ENCODE peak calls at places on chromosomes 1 and 21, in five cellular contexts. C is AG09319, R is dorsolateral prefrontal cortex, S is Calu3, I is AG10803. N is an unnamed sample.
A peak's percentile ranks its signal among the peaks of the same experiment; 100 is the strongest.

GRCh38 chr1:78465143-78465542 is 25.6 kb upstream of the PTGFR start:
- DNase-seq in C (no peak), R (no peak), S (no peak), I (no peak), N (no peak)

GRCh38 chr1:108880850-108881249 is 4.1 kb downstream of the GPSM2 start:
- DNase-seq in C (no peak), R (no peak), S (no peak), I (peak; percentile 4), N (no peak)

GRCh38 chr1:56301791-56302190 is 277.6 kb downstream of the PLPP3 start:
- DNase-seq in C (peak; percentile 23), R (no peak), S (no peak), I (peak; percentile 58), N (peak; percentile 95)

GRCh38 chr1:20465187-20465586 is 20.8 kb downstream of the CAMK2N1 start:
- DNase-seq in C (no peak), R (no peak), S (no peak), I (no peak), N (no peak)

GRCh38 chr1:246413430-246413829 is 93.6 kb downstream of the SMYD3 start:
- DNase-seq in C (no peak), R (no peak), S (no peak), I (no peak), N (no peak)

GRCh38 chr1:234833118-234833517 is 223.1 kb upstream of the IRF2BP2 start:
- DNase-seq in C (no peak), R (no peak), S (no peak), I (no peak), N (no peak)

GRCh38 chr1:144101397-144102050 is 129.7 kb upstream of the FAM72C start:
- DNase-seq in C (no peak), R (peak; percentile 3), S (no peak), I (peak; percentile 5), N (no peak)

GRCh38 chr1:121522061-121522759 is 337.4 kb downstream of the SRGAP2C start:
- DNase-seq in C (no peak), R (no peak), S (peak; percentile 57), I (no peak), N (no peak)

GRCh38 chr1:5996641-5997270 is 4.5 kb upstream of the NPHP4 start:
- DNase-seq in C (no peak), R (no peak), S (no peak), I (no peak), N (no peak)

GRCh38 chr1:99613716-99614115 is 32.2 kb upstream of the PALMD start:
- DNase-seq in C (no peak), R (no peak), S (no peak), I (no peak), N (peak; percentile 6)

GRCh38 chr1:8858888-8859706 is 19.4 kb downstream of the ENO1 start:
- DNase-seq in C (no peak), R (no peak), S (peak; percentile 44), I (peak; percentile 57), N (peak; percentile 78)

GRCh38 chr1:160024195-160024905 is 7.4 kb downstream of the PIGM start:
- DNase-seq in C (no peak), R (no peak), S (no peak), I (no peak), N (no peak)

GRCh38 chr1:22236151-22236550 is 93.3 kb upstream of the WNT4 start:
- DNase-seq in C (no peak), R (no peak), S (no peak), I (no peak), N (peak; percentile 3)

GRCh38 chr1:21362096-21362495 is 71.8 kb upstream of the ECE1 start:
- DNase-seq in C (no peak), R (peak; percentile 51), S (no peak), I (no peak), N (peak; percentile 13)

GRCh38 chr21:19900149-19900548 is 1098.1 kb upstream of the NCAM2 start:
- DNase-seq in C (no peak), R (no peak), S (no peak), I (no peak), N (no peak)

GRCh38 chr1:98251497-98251896 is 330.7 kb upstream of the DPYD start:
- DNase-seq in C (no peak), R (no peak), S (no peak), I (no peak), N (no peak)

GRCh38 chr21:35611752-35612151 is 448.6 kb downstream of the SETD4 start:
- DNase-seq in C (no peak), R (no peak), S (no peak), I (peak; percentile 16), N (peak; percentile 52)

GRCh38 chr21:45853703-45854342 is 127.7 kb upstream of the COL6A1 start:
- DNase-seq in C (no peak), R (no peak), S (no peak), I (no peak), N (no peak)

GRCh38 chr21:42151148-42152074 is 67.5 kb upstream of the ABCG1 start:
- DNase-seq in C (no peak), R (no peak), S (no peak), I (no peak), N (no peak)

GRCh38 chr1:168725060-168725459 is 3.9 kb downstream of the DPT start:
- DNase-seq in C (no peak), R (no peak), S (no peak), I (no peak), N (no peak)

GRCh38 chr1:113142791-113143190 is 69.8 kb downstream of the LRIG2 start:
- DNase-seq in C (no peak), R (no peak), S (no peak), I (peak; percentile 76), N (peak; percentile 94)

GRCh38 chr1:245645406-245645805 is 490.6 kb downstream of the KIF26B start:
- DNase-seq in C (no peak), R (no peak), S (no peak), I (no peak), N (no peak)

GRCh38 chr1:208409171-208409570 is 165.0 kb upstream of the PLXNA2 start:
- DNase-seq in C (no peak), R (no peak), S (no peak), I (peak; percentile 36), N (no peak)

GRCh38 chr1:3653286-3653618 is 936 bp downstream of the TP73 start:
- DNase-seq in C (no peak), R (no peak), S (no peak), I (no peak), N (no peak)

GRCh38 chr1:155911156-155912055 is at the start of gene RIT1:
- DNase-seq in C (no peak), R (peak; percentile 84), S (peak; percentile 92), I (peak; percentile 74), N (peak; percentile 74)

GRCh38 chr1:155909894-155910293 is 1.3 kb downstream of the RIT1 start:
- DNase-seq in C (no peak), R (no peak), S (peak; percentile 61), I (peak; percentile 55), N (peak; percentile 62)

GRCh38 chr1:155912056-155912536 is 947 bp upstream of the RIT1 start:
- DNase-seq in C (no peak), R (no peak), S (peak; percentile 38), I (no peak), N (no peak)

GRCh38 chr1:155913969-155914757 is 3.0 kb upstream of the RIT1 start:
- DNase-seq in C (no peak), R (no peak), S (no peak), I (peak; percentile 79), N (no peak)

DNA sequence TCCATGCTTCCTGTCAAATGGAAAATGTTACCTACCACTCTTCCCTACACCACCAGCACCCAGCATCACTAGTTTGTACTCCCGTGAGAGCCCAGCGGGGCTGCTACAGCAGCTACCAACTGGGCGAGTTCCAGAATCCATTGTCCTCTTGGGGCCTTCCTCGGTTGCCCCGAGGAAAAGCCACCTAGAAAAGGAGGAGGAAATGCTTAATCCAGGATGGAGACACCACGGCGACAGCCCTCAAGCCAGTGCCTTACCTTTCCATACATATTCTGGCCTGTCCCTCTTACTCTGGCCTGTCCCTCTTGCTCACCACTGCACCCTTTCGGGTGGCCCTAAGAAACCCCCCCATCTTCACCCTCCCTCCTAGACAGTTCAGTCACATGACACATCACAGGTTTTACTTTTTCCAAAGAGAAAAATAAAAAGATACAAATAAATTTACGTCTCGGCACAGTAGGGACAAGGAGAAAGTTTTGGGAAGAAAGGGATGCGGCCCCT is 478 bp downstream of the RIT1 start:
- DNase-seq in C (no peak), R (no peak), S (peak; percentile 37), I (no peak), N (peak; percentile 46)
- TF ChIP-seq CTCF in C (peak; percentile 21), R (peak; percentile 6), S (no peak), I (peak; percentile 35), N (peak; percentile 19)

DNA sequence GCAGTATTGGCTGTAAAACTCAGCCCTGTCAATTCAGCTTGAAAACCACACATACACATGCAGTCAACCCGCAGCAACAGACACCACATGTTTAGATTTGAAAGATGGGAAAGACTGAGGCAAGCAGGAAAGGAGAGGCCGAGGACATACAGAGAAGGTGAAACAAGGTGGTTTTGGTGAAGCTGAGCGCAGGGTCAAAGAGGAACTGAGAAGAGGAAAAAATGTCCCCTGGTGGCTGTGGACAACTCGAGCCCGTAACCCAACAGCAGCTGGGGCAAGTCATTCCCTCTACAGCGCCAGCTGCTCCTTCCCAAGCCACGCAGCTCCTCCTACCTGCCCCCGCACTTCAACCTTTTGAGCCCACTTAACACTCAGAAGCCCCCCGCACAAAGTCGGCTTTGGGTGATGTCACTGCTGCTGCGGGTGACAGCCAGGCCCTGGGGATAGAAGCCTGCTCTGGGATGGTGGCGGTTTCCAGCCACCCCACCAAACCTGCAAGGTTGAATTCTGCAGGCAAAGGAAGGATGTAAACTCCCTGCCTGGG is 63.0 kb downstream of the KCNN3 start:
- DNase-seq in C (no peak), R (no peak), S (no peak), I (no peak), N (no peak)
- TF ChIP-seq CTCF in C (no peak), R (no peak), S (no peak), I (no peak), N (no peak)

DNA sequence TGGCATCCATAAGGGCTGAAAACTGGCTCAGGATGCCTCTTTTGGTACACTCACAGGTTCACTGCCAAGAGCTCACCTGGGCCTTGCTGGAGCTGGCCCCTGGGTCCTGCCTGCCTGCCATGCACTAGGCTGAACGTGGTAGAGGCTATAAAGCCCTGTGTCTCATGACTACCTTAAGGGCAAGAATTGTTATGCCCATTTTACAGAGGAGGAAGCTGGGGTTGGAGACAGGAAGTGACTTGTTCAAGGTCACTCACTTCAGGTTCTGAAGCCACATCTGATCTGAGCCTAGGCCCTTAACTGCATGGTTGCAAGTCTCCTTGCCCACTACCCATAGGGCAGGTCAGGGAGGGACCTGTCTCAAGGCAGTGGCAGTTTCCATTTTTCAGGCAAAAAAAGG is 7.9 kb downstream of the STK40 start:
- DNase-seq in C (no peak), R (no peak), S (no peak), I (no peak), N (no peak)
- TF ChIP-seq CTCF in C (no peak), R (no peak), S (no peak), I (no peak), N (no peak)

DNA sequence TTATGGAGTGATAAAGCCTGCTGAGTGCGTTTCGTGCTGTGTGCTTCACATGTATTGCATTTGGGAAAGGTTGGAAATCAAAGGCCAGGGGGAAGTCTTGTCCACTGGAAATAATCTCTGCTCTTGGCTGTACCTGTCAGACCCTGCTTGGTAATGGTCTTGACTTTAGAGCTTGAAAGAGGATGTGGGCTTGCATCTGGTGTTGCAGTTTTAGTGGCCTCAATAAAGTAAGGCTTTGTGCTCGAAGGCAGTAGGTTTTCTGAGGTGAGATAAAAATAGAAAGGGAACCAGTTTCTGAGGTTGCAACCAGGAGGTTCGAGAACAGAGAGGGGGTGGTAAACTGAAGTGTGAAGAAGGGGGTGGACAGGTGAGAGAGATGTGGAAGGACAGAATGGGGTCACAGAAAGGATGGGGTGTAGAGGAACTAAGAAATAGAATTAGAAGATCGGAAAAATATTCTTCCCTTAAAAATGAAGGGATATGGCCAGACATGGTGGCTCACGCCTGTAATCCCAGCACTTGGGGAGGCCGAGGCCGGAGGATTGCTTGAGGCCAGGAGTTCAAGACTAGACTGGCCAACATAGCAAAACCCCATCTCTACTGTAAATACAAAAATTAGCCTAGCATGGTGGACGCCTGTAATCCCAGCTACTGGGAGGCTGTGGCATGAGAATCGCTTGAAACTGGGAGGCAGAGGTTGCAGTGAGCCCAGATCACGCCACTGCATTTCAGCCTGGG is 1.5 kb downstream of the S100PBP start:
- DNase-seq in C (no peak), R (no peak), S (no peak), I (no peak), N (no peak)
- TF ChIP-seq CTCF in C (no peak), R (no peak), S (no peak), I (no peak), N (no peak)